ENCODE peak calls at places on chromosomes 16 and 17, in five cellular contexts. W, Q, X, G and N are unnamed samples.

GRCh38 chr17:31740611-31741082 is 118.4 kb downstream of the COPRS start:
- DNase-seq in W (no peak), Q (no peak), X (no peak), G (no peak), N (no peak)

GRCh38 chr16:80319181-80319580 is 221.6 kb upstream of the DYNLRB2 start:
- DNase-seq in W (no peak), Q (peak; percentile 50), X (no peak), G (no peak), N (no peak)

GRCh38 chr16:50722960-50723359 is 18.9 kb upstream of the CYLD start:
- DNase-seq in W (no peak), Q (no peak), X (no peak), G (no peak), N (no peak)

GRCh38 chr16:56295739-56296527 is 104.6 kb downstream of the GNAO1 start:
- DNase-seq in W (peak; percentile 36), Q (no peak), X (no peak), G (no peak), N (no peak)

GRCh38 chr16:80836846-80837245 is 32.4 kb upstream of the CDYL2 start:
- DNase-seq in W (no peak), Q (no peak), X (no peak), G (no peak), N (no peak)

GRCh38 chr16:27239906-27240655 is 28.5 kb downstream of the NSMCE1 start:
- DNase-seq in W (no peak), Q (no peak), X (no peak), G (no peak), N (no peak)

GRCh38 chr16:75471723-75472634 is 7.5 kb upstream of the TMEM170A start:
- DNase-seq in W (peak; percentile 73), Q (peak; percentile 55), X (peak; percentile 58), G (no peak), N (peak; percentile 37)

GRCh38 chr17:40062347-40063033 is at the start of gene THRA:
- DNase-seq in W (peak; percentile 86), Q (no peak), X (peak; percentile 76), G (peak; percentile 83), N (peak; percentile 69)

GRCh38 chr16:50737420-50737959 is 4.4 kb upstream of the CYLD start:
- DNase-seq in W (no peak), Q (no peak), X (no peak), G (no peak), N (no peak)

GRCh38 chr16:30122621-30123160 is 329 bp downstream of the MAPK3 start:
- DNase-seq in W (no peak), Q (no peak), X (peak; percentile 16), G (no peak), N (no peak)

GRCh38 chr16:67470314-67470713 is 10.6 kb downstream of the ATP6V0D1 start:
- DNase-seq in W (peak; percentile 91), Q (no peak), X (no peak), G (peak; percentile 90), N (no peak)

GRCh38 chr17:32350662-32351418 is 883 bp downstream of the ZNF207 start:
- DNase-seq in W (no peak), Q (peak; percentile 63), X (peak; percentile 72), G (no peak), N (peak; percentile 62)

GRCh38 chr16:66189951-66190350 is 176.5 kb upstream of the CDH5 start:
- DNase-seq in W (no peak), Q (peak; percentile 83), X (no peak), G (no peak), N (no peak)

GRCh38 chr17:70834039-70834438 is 664.7 kb downstream of the KCNJ2 start:
- DNase-seq in W (no peak), Q (no peak), X (no peak), G (no peak), N (no peak)

GRCh38 chr17:14396542-14396941 is 95.7 kb downstream of the HS3ST3B1 start:
- DNase-seq in W (no peak), Q (no peak), X (no peak), G (no peak), N (no peak)

GRCh38 chr17:31391496-31391949 is at the start of gene RAB11FIP4:
- DNase-seq in W (peak; percentile 65), Q (no peak), X (no peak), G (no peak), N (no peak)

GRCh38 chr16:67199808-67200198 is 872 bp downstream of the ELMO3 start:
- DNase-seq in W (no peak), Q (no peak), X (no peak), G (no peak), N (no peak)

GRCh38 chr17:68601565-68602266 is 549 bp upstream of the FAM20A start:
- DNase-seq in W (no peak), Q (no peak), X (no peak), G (no peak), N (no peak)

GRCh38 chr16:3998793-3999478 is 117.3 kb downstream of the ADCY9 start:
- DNase-seq in W (no peak), Q (no peak), X (no peak), G (no peak), N (no peak)

GRCh38 chr17:73863761-73864535 is 219.7 kb upstream of the SDK2 start:
- DNase-seq in W (no peak), Q (no peak), X (no peak), G (no peak), N (no peak)

GRCh38 chr17:38354466-38354865 is 2.8 kb downstream of the SOCS7 start:
- DNase-seq in W (no peak), Q (no peak), X (no peak), G (no peak), N (no peak)

GRCh38 chr16:73743665-73744496 is 552.7 kb upstream of the PSMD7 start:
- DNase-seq in W (no peak), Q (no peak), X (no peak), G (no peak), N (peak; percentile 20)

GRCh38 chr16:30350134-30350871 is 4.8 kb downstream of the CD2BP2 start:
- DNase-seq in W (no peak), Q (no peak), X (peak; percentile 79), G (no peak), N (no peak)

GRCh38 chr17:32755045-32755805 is 121.7 kb downstream of the MYO1D start:
- DNase-seq in W (no peak), Q (peak; percentile 51), X (peak; percentile 55), G (no peak), N (no peak)

GRCh38 chr17:74677558-74678466 is 34.9 kb downstream of the CD300LF start:
- DNase-seq in W (no peak), Q (no peak), X (no peak), G (peak; percentile 38), N (no peak)

GRCh38 chr16:10332775-10333174 is 53.1 kb upstream of the ATF7IP2 start:
- DNase-seq in W (no peak), Q (no peak), X (no peak), G (no peak), N (no peak)

GRCh38 chr17:37092041-37092440 is 143.3 kb downstream of the AATF start:
- DNase-seq in W (no peak), Q (peak; percentile 63), X (no peak), G (no peak), N (no peak)

GRCh38 chr16:81882559-81882958 is 103.5 kb downstream of the PLCG2 start:
- DNase-seq in W (no peak), Q (no peak), X (no peak), G (no peak), N (no peak)

GRCh38 chr16:228151-228855 is 946 bp downstream of the LUC7L start:
- DNase-seq in W (no peak), Q (peak; percentile 32), X (peak; percentile 30), G (no peak), N (no peak)

GRCh38 chr17:81727324-81728031 is 15.4 kb downstream of the SLC25A10 start:
- DNase-seq in W (no peak), Q (no peak), X (no peak), G (no peak), N (no peak)

GRCh38 chr16:27317738-27318398 is 4.1 kb downstream of the IL4R start:
- DNase-seq in W (peak; percentile 0), Q (no peak), X (no peak), G (no peak), N (no peak)

GRCh38 chr17:70654706-70655105 is 485.4 kb downstream of the KCNJ2 start:
- DNase-seq in W (no peak), Q (no peak), X (no peak), G (no peak), N (no peak)

GRCh38 chr16:69741951-69742904 is 12.5 kb downstream of the NOB1 start:
- DNase-seq in W (no peak), Q (peak; percentile 69), X (no peak), G (peak; percentile 82), N (no peak)

GRCh38 chr17:73706428-73706827 is 62.2 kb upstream of the SDK2 start:
- DNase-seq in W (no peak), Q (no peak), X (no peak), G (no peak), N (no peak)

GRCh38 chr17:9018731-9019130 is 2.6 kb upstream of the NTN1 start:
- DNase-seq in W (no peak), Q (no peak), X (no peak), G (no peak), N (no peak)

GRCh38 chr16:20899503-20900298 is 457 bp downstream of the DCUN1D3 start:
- DNase-seq in W (no peak), Q (no peak), X (peak; percentile 9), G (no peak), N (no peak)

GRCh38 chr16:31010539-31010938 is at the start of gene STX1B:
- DNase-seq in W (peak; percentile 82), Q (no peak), X (no peak), G (no peak), N (no peak)

DNA sequence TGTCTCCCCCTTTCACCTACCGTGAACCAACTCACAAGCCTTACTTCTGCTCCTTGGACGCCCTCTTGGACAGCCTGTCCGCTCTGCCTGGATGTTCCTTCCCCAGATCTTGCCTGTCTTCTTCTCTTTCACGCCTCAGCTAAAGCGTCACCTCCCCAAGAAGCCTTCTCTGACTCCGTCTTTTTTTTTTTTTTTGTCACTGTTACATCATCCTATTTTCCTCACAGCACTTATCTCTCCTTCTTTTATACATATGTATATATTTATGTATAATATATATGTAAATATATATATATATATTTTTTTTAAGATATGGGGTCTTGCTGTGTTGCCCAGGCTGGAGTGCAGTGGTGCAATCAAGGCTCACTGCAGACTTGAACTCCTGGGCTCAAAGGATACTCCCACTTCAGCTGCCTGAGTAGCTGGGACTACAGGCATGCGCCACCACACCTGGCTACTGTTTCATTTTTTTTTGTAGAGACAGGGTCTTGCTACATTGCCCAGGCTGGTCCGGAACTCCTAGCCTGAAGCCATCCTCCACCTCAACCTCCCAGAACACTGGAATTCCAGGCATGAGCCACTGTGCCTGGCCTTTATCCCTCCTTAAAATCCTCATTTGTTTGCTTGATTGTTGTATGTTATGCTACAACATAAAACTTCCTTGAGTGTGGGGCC is 16.5 kb upstream of the AKTIP start:
- DNase-seq in W (no peak), Q (no peak), X (no peak), G (no peak), N (no peak)
- H3K27ac ChIP-seq in W (peak overlapping the region; percentile 62), Q (no peak overlapping the region), X (no peak overlapping the region), G (peak overlapping the region; percentile 88), N (peak overlapping the region; percentile 83)

GRCh38 chr17:41697122-41697962 is 8.7 kb downstream of the EIF1 start:
- DNase-seq in W (peak; percentile 66), Q (no peak), X (no peak), G (peak; percentile 44), N (no peak)
- H3K27ac ChIP-seq in W (peak overlapping the region; percentile 9), Q (no peak overlapping the region), X (no peak overlapping the region), G (peak overlapping the region; percentile 21), N (no peak overlapping the region)

GRCh38 chr17:12665263-12666210 is at the start of gene MYOCD:
- DNase-seq in W (no peak), Q (no peak), X (no peak), G (peak; percentile 66), N (no peak)
- H3K27ac ChIP-seq in W (peak within 1 kb of the TSS; percentile 12), Q (no peak within 1 kb of the TSS), X (no peak within 1 kb of the TSS), G (peak within 1 kb of the TSS; percentile 87), N (no peak within 1 kb of the TSS)

GRCh38 chr16:85870159-85870558 is 28.8 kb upstream of the IRF8 start:
- DNase-seq in W (no peak), Q (no peak), X (no peak), G (no peak), N (no peak)
- H3K27ac ChIP-seq in W (no peak overlapping the region), Q (no peak overlapping the region), X (no peak overlapping the region), G (peak overlapping the region; percentile 45), N (no peak overlapping the region)